ENCODE peak calls at places on chromosomes 13 and 19, in five cellular contexts. One of them, this sample, is unnamed.

GRCh38 chr19:3366104-3366760 is at the start of gene NFIC:
- DNase-seq in neural progenitor cell: peak
- DNase-seq in astrocyte of the cerebellum: peak
- DNase-seq in BJ: no peak
- DNase-seq in heart right ventricle: peak
- DNase-seq in this sample: peak

GRCh38 chr13:102598061-102598460 is 1.3 kb downstream of the TPP2 start:
- DNase-seq in BJ: no peak
- DNase-seq in astrocyte of the cerebellum: no peak
- DNase-seq in neural progenitor cell: no peak
- DNase-seq in heart right ventricle: no peak
- DNase-seq in this sample: no peak

GRCh38 chr19:35040826-35041547 is 534 bp upstream of the HPN start:
- DNase-seq in neural progenitor cell: peak
- DNase-seq in astrocyte of the cerebellum: no peak
- DNase-seq in BJ: no peak
- DNase-seq in heart right ventricle: peak
- DNase-seq in this sample: no peak

GRCh38 chr19:55300821-55301458 is 17.1 kb downstream of the BRSK1 start:
- DNase-seq in neural progenitor cell: peak
- DNase-seq in astrocyte of the cerebellum: no peak
- DNase-seq in BJ: no peak
- DNase-seq in heart right ventricle: no peak
- DNase-seq in this sample: no peak

GRCh38 chr19:19342086-19343015 is 21.7 kb downstream of the MAU2 start:
- DNase-seq in astrocyte of the cerebellum: peak
- DNase-seq in neural progenitor cell: peak
- DNase-seq in heart right ventricle: peak
- DNase-seq in BJ: no peak
- DNase-seq in this sample: no peak

GRCh38 chr19:17830567-17831418 is 9.5 kb upstream of the INSL3 start:
- DNase-seq in astrocyte of the cerebellum: no peak
- DNase-seq in neural progenitor cell: peak
- DNase-seq in heart right ventricle: peak
- DNase-seq in BJ: no peak
- DNase-seq in this sample: no peak

GRCh38 chr19:4967738-4968461 is 1.0 kb upstream of the KDM4B start:
- DNase-seq in neural progenitor cell: peak
- DNase-seq in heart right ventricle: no peak
- DNase-seq in BJ: no peak
- DNase-seq in astrocyte of the cerebellum: no peak
- DNase-seq in this sample: peak

GRCh38 chr19:49469828-49470614 is 4.0 kb upstream of the FLT3LG start:
- DNase-seq in astrocyte of the cerebellum: no peak
- DNase-seq in BJ: no peak
- DNase-seq in heart right ventricle: no peak
- DNase-seq in neural progenitor cell: no peak
- DNase-seq in this sample: no peak

GRCh38 chr13:95106562-95106961 is 194.7 kb downstream of the ABCC4 start:
- DNase-seq in neural progenitor cell: no peak
- DNase-seq in heart right ventricle: no peak
- DNase-seq in astrocyte of the cerebellum: no peak
- DNase-seq in BJ: no peak
- DNase-seq in this sample: no peak

GRCh38 chr13:40420160-40420740 is 246.2 kb downstream of the FOXO1 start:
- DNase-seq in BJ: no peak
- DNase-seq in heart right ventricle: no peak
- DNase-seq in astrocyte of the cerebellum: no peak
- DNase-seq in neural progenitor cell: no peak
- DNase-seq in this sample: no peak

GRCh38 chr19:53801257-53801656 is 22.9 kb downstream of the NLRP12 start:
- DNase-seq in astrocyte of the cerebellum: no peak
- DNase-seq in heart right ventricle: no peak
- DNase-seq in neural progenitor cell: no peak
- DNase-seq in BJ: no peak
- DNase-seq in this sample: no peak

GRCh38 chr19:21508198-21508597 is 2.8 kb downstream of the ZNF429 start:
- DNase-seq in astrocyte of the cerebellum: no peak
- DNase-seq in neural progenitor cell: no peak
- DNase-seq in heart right ventricle: no peak
- DNase-seq in BJ: no peak
- DNase-seq in this sample: no peak

DNA sequence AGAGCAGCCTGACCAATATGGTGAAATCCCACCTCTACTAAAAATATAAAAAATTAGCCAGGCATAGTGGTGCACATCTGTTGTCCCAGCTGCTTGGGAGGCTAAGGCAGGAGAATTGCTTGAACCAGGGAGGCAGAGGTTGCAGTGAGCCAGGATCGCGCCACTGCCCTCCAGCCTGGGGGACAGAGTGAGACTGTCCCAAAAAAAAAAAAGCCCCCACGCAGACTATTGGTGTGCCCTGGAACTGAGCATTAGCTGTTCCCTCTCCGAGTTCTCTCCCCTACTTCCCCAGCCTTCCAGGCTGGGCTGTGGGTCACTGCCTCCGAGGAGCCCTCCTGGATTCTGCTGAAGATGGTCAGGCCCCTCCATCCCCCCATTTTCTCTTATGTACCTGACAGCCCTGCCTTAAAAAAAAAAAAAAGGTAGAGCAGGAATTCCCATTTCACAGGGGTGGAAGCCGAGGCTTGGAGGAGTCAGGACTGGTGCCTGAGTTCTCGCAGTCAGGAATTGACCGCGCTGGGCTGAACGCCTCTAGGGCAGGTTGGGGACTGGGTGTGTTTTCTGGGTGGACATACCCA is 1.9 kb downstream of the ADAT3 start:
- DNase-seq in BJ: no peak
- DNase-seq in heart right ventricle: no peak
- DNase-seq in neural progenitor cell: no peak
- DNase-seq in astrocyte of the cerebellum: no peak
- DNase-seq in this sample: no peak
- H3K4me3 ChIP-seq in BJ: no peak
- H3K4me3 ChIP-seq in heart right ventricle: no peak
- H3K4me3 ChIP-seq in neural progenitor cell: no peak
- H3K4me3 ChIP-seq in astrocyte of the cerebellum: no peak
- H3K4me3 ChIP-seq in this sample: no peak

GRCh38 chr19:6127716-6128335 is 7.6 kb upstream of the ACSBG2 start:
- DNase-seq in heart right ventricle: no peak
- DNase-seq in BJ: no peak
- DNase-seq in neural progenitor cell: no peak
- DNase-seq in astrocyte of the cerebellum: no peak
- DNase-seq in this sample: no peak
- TF ChIP-seq CTCF in heart right ventricle: no peak
- TF ChIP-seq CTCF in BJ: no peak
- TF ChIP-seq CTCF in neural progenitor cell: no peak
- TF ChIP-seq CTCF in astrocyte of the cerebellum: no peak
- TF ChIP-seq CTCF in this sample: no peak

GRCh38 chr19:40607898-40608621 is 6.9 kb downstream of the LTBP4 start:
- DNase-seq in astrocyte of the cerebellum: no peak
- DNase-seq in heart right ventricle: no peak
- DNase-seq in neural progenitor cell: no peak
- DNase-seq in BJ: no peak
- DNase-seq in this sample: no peak

GRCh38 chr19:40609561-40610395 is 8.6 kb downstream of the LTBP4 start:
- DNase-seq in neural progenitor cell: peak
- DNase-seq in heart right ventricle: peak
- DNase-seq in astrocyte of the cerebellum: no peak
- DNase-seq in BJ: no peak
- DNase-seq in this sample: no peak

GRCh38 chr19:40610396-40611064 is 9.4 kb downstream of the LTBP4 start:
- DNase-seq in astrocyte of the cerebellum: no peak
- DNase-seq in heart right ventricle: peak
- DNase-seq in neural progenitor cell: peak
- DNase-seq in BJ: no peak
- DNase-seq in this sample: no peak

GRCh38 chr19:40607311-40607871 is 6.2 kb downstream of the LTBP4 start:
- DNase-seq in neural progenitor cell: peak
- DNase-seq in heart right ventricle: no peak
- DNase-seq in BJ: no peak
- DNase-seq in astrocyte of the cerebellum: no peak
- DNase-seq in this sample: no peak

DNA sequence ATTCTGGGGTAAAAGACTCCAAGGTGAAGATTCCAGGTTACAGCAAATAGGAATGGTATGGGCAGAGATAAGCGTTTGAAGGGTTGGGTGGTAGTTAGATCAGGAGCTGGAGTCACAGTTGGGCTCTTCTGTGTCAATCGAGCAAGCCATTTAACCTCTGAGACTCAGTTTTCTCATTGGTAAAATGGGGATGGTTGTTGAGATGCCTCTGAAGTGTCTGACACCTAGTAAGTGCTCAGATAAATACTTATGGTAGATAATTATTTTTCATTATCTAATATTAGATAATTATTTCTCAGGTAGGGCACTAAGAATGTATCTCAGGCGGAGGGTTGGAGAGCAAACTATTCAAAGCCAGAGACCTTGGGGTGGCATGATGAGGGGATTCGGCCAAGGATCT is 7.8 kb downstream of the LTBP4 start:
- DNase-seq in heart right ventricle: no peak
- DNase-seq in neural progenitor cell: no peak
- DNase-seq in BJ: no peak
- DNase-seq in astrocyte of the cerebellum: no peak
- DNase-seq in this sample: no peak
- H3K4me3 ChIP-seq in heart right ventricle: no peak
- H3K4me3 ChIP-seq in neural progenitor cell: peak
- H3K4me3 ChIP-seq in BJ: no peak
- H3K4me3 ChIP-seq in astrocyte of the cerebellum: no peak
- H3K4me3 ChIP-seq in this sample: no peak

GRCh38 chr13:109351236-109351635 is 435.1 kb downstream of the IRS2 start:
- DNase-seq in astrocyte of the cerebellum: no peak
- DNase-seq in heart right ventricle: no peak
- DNase-seq in neural progenitor cell: no peak
- DNase-seq in BJ: no peak
- DNase-seq in this sample: no peak
- TF ChIP-seq CTCF in astrocyte of the cerebellum: no peak
- TF ChIP-seq CTCF in heart right ventricle: no peak
- TF ChIP-seq CTCF in neural progenitor cell: no peak
- TF ChIP-seq CTCF in BJ: no peak
- TF ChIP-seq CTCF in this sample: no peak

DNA sequence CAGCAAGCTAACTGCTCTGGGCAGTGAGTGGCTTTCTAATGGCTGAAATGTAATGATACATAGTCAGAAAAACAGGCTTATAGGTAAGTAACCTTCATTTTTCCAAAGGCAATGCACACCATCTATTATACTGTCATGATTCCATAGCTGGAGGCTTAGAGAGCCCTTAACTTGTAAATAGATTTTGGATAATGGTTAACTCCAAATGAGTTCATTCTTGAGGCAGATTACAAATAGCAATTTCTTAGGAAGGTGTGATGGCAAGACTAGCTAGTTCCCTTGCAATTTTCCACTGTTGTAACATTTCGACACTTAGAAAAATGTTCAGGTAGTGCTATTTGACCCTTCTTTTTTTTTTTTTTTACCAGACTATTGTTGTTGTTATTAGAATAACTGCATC is 789.8 kb upstream of the PCDH9 start:
- DNase-seq in astrocyte of the cerebellum: no peak
- DNase-seq in BJ: no peak
- DNase-seq in heart right ventricle: no peak
- DNase-seq in neural progenitor cell: no peak
- DNase-seq in this sample: no peak
- H3K4me3 ChIP-seq in astrocyte of the cerebellum: no peak
- H3K4me3 ChIP-seq in BJ: no peak
- H3K4me3 ChIP-seq in heart right ventricle: no peak
- H3K4me3 ChIP-seq in neural progenitor cell: no peak
- H3K4me3 ChIP-seq in this sample: no peak

GRCh38 chr19:51294977-51295375 is 16.5 kb upstream of the IGLON5 start:
- DNase-seq in neural progenitor cell: no peak
- DNase-seq in BJ: no peak
- DNase-seq in astrocyte of the cerebellum: no peak
- DNase-seq in heart right ventricle: no peak
- DNase-seq in this sample: no peak

GRCh38 chr19:51294211-51294976 is 17.1 kb upstream of the IGLON5 start:
- DNase-seq in heart right ventricle: no peak
- DNase-seq in BJ: no peak
- DNase-seq in neural progenitor cell: peak
- DNase-seq in astrocyte of the cerebellum: no peak
- DNase-seq in this sample: no peak

GRCh38 chr19:51295382-51296126 is 15.9 kb upstream of the IGLON5 start:
- DNase-seq in neural progenitor cell: peak
- DNase-seq in astrocyte of the cerebellum: no peak
- DNase-seq in heart right ventricle: no peak
- DNase-seq in BJ: no peak
- DNase-seq in this sample: no peak

GRCh38 chr19:51297406-51297805 is 14.0 kb upstream of the IGLON5 start:
- DNase-seq in heart right ventricle: no peak
- DNase-seq in astrocyte of the cerebellum: no peak
- DNase-seq in neural progenitor cell: no peak
- DNase-seq in BJ: no peak
- DNase-seq in this sample: no peak

GRCh38 chr19:51296331-51297093 is 14.9 kb upstream of the IGLON5 start:
- DNase-seq in astrocyte of the cerebellum: no peak
- DNase-seq in heart right ventricle: no peak
- DNase-seq in BJ: no peak
- DNase-seq in neural progenitor cell: peak
- DNase-seq in this sample: no peak
- TF ChIP-seq CTCF in astrocyte of the cerebellum: no peak
- TF ChIP-seq CTCF in heart right ventricle: no peak
- TF ChIP-seq CTCF in BJ: no peak
- TF ChIP-seq CTCF in neural progenitor cell: peak
- TF ChIP-seq CTCF in this sample: no peak